ENCODE peak calls at places on chromosomes 1 and 21, in four cellular contexts. T is suprapubic skin, W is K562, O is HCT116. C is an unnamed sample.
A peak's percentile ranks its signal among the peaks of the same experiment; 100 is the strongest.

GRCh38 chr1:230299148-230300006 is 126.8 kb downstream of the PGBD5 start:
- DNase-seq in T (peak; percentile 25), W (no peak), O (no peak), C (no peak)

GRCh38 chr1:164740021-164740526 is 181.1 kb downstream of the PBX1 start:
- DNase-seq in T (no peak), W (no peak), O (no peak), C (no peak)

GRCh38 chr1:66809736-66810326 is 8.8 kb upstream of the INSL5 start:
- DNase-seq in T (no peak), W (no peak), O (no peak), C (no peak)

GRCh38 chr1:48472747-48473146 is 743 bp upstream of the SPATA6 start:
- DNase-seq in T (no peak), W (no peak), O (no peak), C (no peak)

GRCh38 chr1:160978510-160978927 is 23.9 kb upstream of the ITLN2 start:
- DNase-seq in T (no peak), W (no peak), O (no peak), C (no peak)

GRCh38 chr1:24635195-24635843 is 7.8 kb upstream of the SRRM1 start:
- DNase-seq in T (no peak), W (peak; percentile 72), O (peak; percentile 65), C (peak; percentile 58)

GRCh38 chr1:151472852-151473731 is 13.8 kb upstream of the POGZ start:
- DNase-seq in T (no peak), W (peak; percentile 59), O (no peak), C (no peak)

GRCh38 chr1:212512731-212513559 is 80.2 kb downstream of the NENF start:
- DNase-seq in T (no peak), W (no peak), O (peak; percentile 51), C (no peak)

GRCh38 chr1:246784621-246785535 is 60.7 kb downstream of the SCCPDH start:
- DNase-seq in T (no peak), W (no peak), O (no peak), C (no peak)

GRCh38 chr21:33238565-33239255 is 9.0 kb downstream of the IFNAR2 start:
- DNase-seq in T (no peak), W (no peak), O (no peak), C (no peak)

GRCh38 chr1:156742801-156743200 is 1.9 kb upstream of the MRPL24 start:
- DNase-seq in T (no peak), W (no peak), O (no peak), C (no peak)

GRCh38 chr1:68112835-68113243 is 62.4 kb upstream of the DIRAS3 start:
- DNase-seq in T (no peak), W (no peak), O (peak; percentile 54), C (no peak)

GRCh38 chr21:35578350-35578782 is 482.0 kb downstream of the SETD4 start:
- DNase-seq in T (no peak), W (no peak), O (no peak), C (no peak)

GRCh38 chr21:25986928-25987327 is 183.6 kb downstream of the APP start:
- DNase-seq in T (no peak), W (no peak), O (no peak), C (no peak)

GRCh38 chr1:20343149-20343936 is 52.7 kb downstream of the VWA5B1 start:
- DNase-seq in T (no peak), W (peak; percentile 94), O (no peak), C (no peak)

GRCh38 chr1:15107897-15108296 is 45.6 kb upstream of the TMEM51 start:
- DNase-seq in T (no peak), W (no peak), O (no peak), C (no peak)

GRCh38 chr1:15246960-15247614 is at the start of gene FHAD1:
- DNase-seq in T (no peak), W (peak; percentile 44), O (peak; percentile 57), C (peak; percentile 24)

GRCh38 chr1:38064232-38064903 is 17.8 kb upstream of the POU3F1 start:
- DNase-seq in T (no peak), W (peak; percentile 72), O (peak; percentile 64), C (no peak)

GRCh38 chr1:86741947-86742572 is 37.7 kb downstream of the SH3GLB1 start:
- DNase-seq in T (no peak), W (peak; percentile 23), O (peak; percentile 34), C (no peak)

GRCh38 chr1:22922640-22923039 is 50.0 kb downstream of the LACTBL1 start:
- DNase-seq in T (no peak), W (no peak), O (no peak), C (no peak)

GRCh38 chr1:226632169-226632884 is 83.8 kb downstream of the STUM start:
- DNase-seq in T (peak; percentile 67), W (no peak), O (no peak), C (no peak)

GRCh38 chr1:174800221-174800791 is 199.4 kb upstream of the CACYBP start:
- DNase-seq in T (no peak), W (no peak), O (no peak), C (no peak)

GRCh38 chr1:40898434-40898900 is 36.3 kb upstream of the CITED4 start:
- DNase-seq in T (no peak), W (no peak), O (no peak), C (no peak)

GRCh38 chr1:214429951-214430742 is 121.3 kb downstream of the PTPN14 start:
- DNase-seq in T (no peak), W (no peak), O (no peak), C (no peak)

GRCh38 chr1:84742653-84743052 is 52.4 kb upstream of the SSX2IP start:
- DNase-seq in T (no peak), W (no peak), O (no peak), C (no peak)

GRCh38 chr1:234755449-234755863 is 145.5 kb upstream of the IRF2BP2 start:
- DNase-seq in T (peak; percentile 91), W (no peak), O (no peak), C (no peak)

GRCh38 chr1:96387785-96388184 is 333.8 kb upstream of the PTBP2 start:
- DNase-seq in T (no peak), W (no peak), O (no peak), C (no peak)

GRCh38 chr1:160459056-160459455 is 58.7 kb downstream of the VANGL2 start:
- DNase-seq in T (no peak), W (no peak), O (no peak), C (no peak)

GRCh38 chr1:15261155-15262002 is 14.4 kb downstream of the FHAD1 start:
- DNase-seq in T (peak; percentile 71), W (no peak), O (peak; percentile 57), C (no peak)

GRCh38 chr1:157495285-157495684 is 57.0 kb downstream of the FCRL5 start:
- DNase-seq in T (no peak), W (no peak), O (no peak), C (no peak)

GRCh38 chr1:153968000-153968363 is 280 bp downstream of the CREB3L4 start:
- DNase-seq in T (peak; percentile 81), W (no peak), O (no peak), C (no peak)

DNA sequence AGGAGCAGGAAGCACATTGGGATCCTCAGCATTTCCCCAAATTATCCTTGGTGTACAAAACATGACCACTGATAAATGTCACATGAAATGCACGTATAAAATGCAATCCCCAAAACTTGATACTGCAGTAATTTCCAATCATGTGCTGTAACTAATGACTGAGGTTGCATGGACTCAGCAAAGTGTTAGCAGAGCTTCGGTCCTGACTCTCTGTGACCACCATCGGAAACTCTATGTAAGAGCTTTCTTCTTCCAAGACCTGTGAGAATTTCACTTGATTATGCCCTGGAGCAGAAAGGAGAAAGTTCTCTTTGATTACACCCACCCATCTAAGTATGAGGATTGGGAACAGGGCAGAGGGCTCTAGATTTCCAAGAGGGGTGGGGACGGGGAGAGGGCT is 908 bp downstream of the CD53 start:
- DNase-seq in T (no peak), W (no peak), O (no peak), C (no peak)
- TF ChIP-seq POLR2AphosphoS5 in T (no peak), W (no peak), O (no peak), C (no peak)

DNA sequence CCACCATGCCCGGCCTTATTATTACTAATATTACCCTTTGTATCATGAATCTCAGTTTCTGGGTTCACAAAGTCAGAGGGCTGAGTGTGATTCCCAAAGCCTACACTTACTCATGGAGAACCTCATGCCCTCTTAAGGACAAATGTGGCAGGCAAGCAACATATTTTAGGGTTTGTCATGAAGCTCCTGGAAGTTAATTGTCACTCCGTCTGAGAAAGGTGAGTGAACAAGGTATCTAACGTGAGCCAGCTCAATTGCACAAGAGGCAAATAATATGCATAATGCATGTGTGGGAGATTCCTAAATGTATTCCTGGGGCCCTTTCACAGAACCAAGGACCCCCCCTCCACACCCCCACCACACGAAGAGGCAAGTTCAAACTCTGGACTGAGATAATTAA is 10.1 kb upstream of the TIAM1 start:
- DNase-seq in T (no peak), W (no peak), O (peak; percentile 70), C (no peak)
- H3K27ac ChIP-seq in T (peak overlapping the region; percentile 78), W (no peak overlapping the region), O (peak overlapping the region; percentile 100), C (peak overlapping the region; percentile 12)

GRCh38 chr1:18951818-18952391 is 4.6 kb downstream of the IFFO2 start:
- DNase-seq in T (no peak), W (no peak), O (no peak), C (no peak)

GRCh38 chr1:18949689-18950414 is 6.6 kb downstream of the IFFO2 start:
- DNase-seq in T (no peak), W (peak; percentile 51), O (no peak), C (no peak)

GRCh38 chr1:18948913-18949688 is 7.4 kb downstream of the IFFO2 start:
- DNase-seq in T (no peak), W (no peak), O (no peak), C (no peak)

GRCh38 chr1:18950415-18951026 is 6.0 kb downstream of the IFFO2 start:
- DNase-seq in T (peak; percentile 84), W (no peak), O (no peak), C (no peak)

DNA sequence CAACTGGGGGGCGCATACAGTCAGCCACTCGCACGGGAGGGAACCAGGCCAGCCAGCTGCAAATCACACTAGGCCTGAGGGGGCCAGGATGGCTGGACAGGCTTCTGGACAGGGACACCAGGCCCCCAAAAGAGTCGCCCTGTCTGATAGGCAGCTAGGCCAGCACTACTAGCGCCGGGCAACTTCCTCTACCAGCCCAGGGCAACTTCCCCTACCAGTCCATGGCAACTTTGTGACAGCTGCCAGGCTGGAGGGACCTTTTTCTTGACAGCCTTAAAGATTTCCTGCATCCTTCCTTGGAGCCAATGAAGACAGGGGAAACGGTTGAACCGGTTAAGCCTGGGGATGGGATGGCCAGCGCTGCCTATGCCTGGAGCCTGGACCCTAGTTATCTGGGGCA is 5.1 kb downstream of the IFFO2 start:
- DNase-seq in T (no peak), W (no peak), O (no peak), C (no peak)
- TF ChIP-seq POLR2AphosphoS5 in T (no peak), W (no peak), O (no peak), C (no peak)

GRCh38 chr1:150282558-150282958 is 204 bp downstream of the CIART start:
- DNase-seq in T (peak; percentile 84), W (no peak), O (no peak), C (no peak)
- H3K27ac ChIP-seq in T (peak overlapping the region; percentile 98), W (no peak overlapping the region), O (no peak overlapping the region), C (no peak overlapping the region)

C was measured in Panc1.